ENCODE peak calls at places on chromosomes 13 and 19, in four cellular contexts. H is lung, B is HCT116, T is cardiac muscle cell. C is an unnamed sample.

GRCh38 chr19:51468545-51468920 is 9.8 kb upstream of the CEACAM18 start:
- DNase-seq in H (no peak), B (no peak), T (no peak), C (no peak)

GRCh38 chr13:93996471-93996870 is 483.0 kb downstream of the DCT start:
- DNase-seq in H (no peak), B (no peak), T (no peak), C (no peak)

GRCh38 chr19:22620912-22621311 is 13.2 kb upstream of the ZNF492 start:
- DNase-seq in H (no peak), B (no peak), T (no peak), C (no peak)

GRCh38 chr13:35388456-35388855 is 88.0 kb downstream of the MAB21L1 start:
- DNase-seq in H (no peak), B (no peak), T (peak; percentile 3), C (no peak)

GRCh38 chr19:17420267-17420924 is 549 bp downstream of the MVB12A start:
- DNase-seq in H (no peak), B (no peak), T (peak; percentile 24), C (peak; percentile 63)

GRCh38 chr19:49847731-49848696 is 2.9 kb upstream of the PTOV1 start:
- DNase-seq in H (no peak), B (peak; percentile 46), T (peak; percentile 90), C (no peak)

GRCh38 chr13:22505489-22505888 is 675.3 kb upstream of the SGCG start:
- DNase-seq in H (no peak), B (no peak), T (peak; percentile 4), C (no peak)

GRCh38 chr19:49664171-49665070 is 1.2 kb downstream of the IRF3 start:
- DNase-seq in H (peak; percentile 94), B (peak; percentile 94), T (peak; percentile 80), C (peak; percentile 75)

GRCh38 chr19:7342143-7342542 is 6.6 kb upstream of the ARHGEF18 start:
- DNase-seq in H (no peak), B (no peak), T (no peak), C (no peak)

GRCh38 chr19:21519488-21519887 is 14.1 kb downstream of the ZNF429 start:
- DNase-seq in H (no peak), B (no peak), T (peak; percentile 1), C (no peak)

GRCh38 chr13:47420012-47420411 is 523.2 kb upstream of the HTR2A start:
- DNase-seq in H (no peak), B (no peak), T (no peak), C (no peak)

GRCh38 chr13:44249439-44249838 is 124.2 kb upstream of the SERP2 start:
- DNase-seq in H (no peak), B (no peak), T (peak; percentile 85), C (no peak)

GRCh38 chr19:5336195-5336965 is 4.2 kb downstream of the PTPRS start:
- DNase-seq in H (no peak), B (no peak), T (no peak), C (no peak)